ENCODE peak calls at places on chromosomes 4 and X, in seven cellular contexts. One of them, this sample, is unnamed.

GRCh38 chrX:119942831-119943184 is 743 bp downstream of the NKAP start:
- DNase-seq in NB4: no peak
- DNase-seq in fibroblast of mammary gland: no peak
- DNase-seq in BE2C: no peak
- DNase-seq in mesothelial cell of epicardium: no peak
- DNase-seq in RWPE1: peak
- DNase-seq in stomach: no peak
- DNase-seq in this sample: no peak

GRCh38 chr4:80094191-80094590 is 21.2 kb upstream of the ANTXR2 start:
- DNase-seq in BE2C: no peak
- DNase-seq in mesothelial cell of epicardium: no peak
- DNase-seq in fibroblast of mammary gland: peak
- DNase-seq in NB4: no peak
- DNase-seq in stomach: no peak
- DNase-seq in RWPE1: no peak
- DNase-seq in this sample: no peak

GRCh38 chrX:105635794-105636193 is 186.5 kb upstream of the NRK start:
- DNase-seq in BE2C: no peak
- DNase-seq in stomach: no peak
- DNase-seq in NB4: no peak
- DNase-seq in fibroblast of mammary gland: no peak
- DNase-seq in RWPE1: no peak
- DNase-seq in mesothelial cell of epicardium: no peak
- DNase-seq in this sample: no peak

GRCh38 chrX:19924285-19924684 is 36.9 kb upstream of the SH3KBP1 start:
- DNase-seq in NB4: peak
- DNase-seq in RWPE1: no peak
- DNase-seq in fibroblast of mammary gland: no peak
- DNase-seq in stomach: no peak
- DNase-seq in BE2C: no peak
- DNase-seq in mesothelial cell of epicardium: no peak
- DNase-seq in this sample: no peak

GRCh38 chr4:26867914-26868684 is 7.5 kb downstream of the STIM2 start:
- DNase-seq in stomach: no peak
- DNase-seq in mesothelial cell of epicardium: no peak
- DNase-seq in NB4: no peak
- DNase-seq in BE2C: no peak
- DNase-seq in fibroblast of mammary gland: no peak
- DNase-seq in RWPE1: no peak
- DNase-seq in this sample: no peak

GRCh38 chrX:5031792-5032191 is 1196.9 kb downstream of the NLGN4X start:
- DNase-seq in NB4: no peak
- DNase-seq in stomach: no peak
- DNase-seq in BE2C: no peak
- DNase-seq in fibroblast of mammary gland: no peak
- DNase-seq in mesothelial cell of epicardium: no peak
- DNase-seq in RWPE1: no peak
- DNase-seq in this sample: no peak

GRCh38 chrX:12949927-12950656 is 24.8 kb upstream of the TMSB4X start:
- DNase-seq in mesothelial cell of epicardium: no peak
- DNase-seq in fibroblast of mammary gland: peak
- DNase-seq in RWPE1: peak
- DNase-seq in stomach: peak
- DNase-seq in NB4: peak
- DNase-seq in BE2C: no peak
- DNase-seq in this sample: peak

GRCh38 chr4:165726831-165727230 is 146.2 kb upstream of the TLL1 start:
- DNase-seq in stomach: no peak
- DNase-seq in fibroblast of mammary gland: peak
- DNase-seq in RWPE1: no peak
- DNase-seq in BE2C: no peak
- DNase-seq in mesothelial cell of epicardium: no peak
- DNase-seq in NB4: no peak
- DNase-seq in this sample: no peak

GRCh38 chr4:108018038-108018883 is 28.6 kb downstream of the HADH start:
- DNase-seq in NB4: peak
- DNase-seq in stomach: peak
- DNase-seq in RWPE1: peak
- DNase-seq in BE2C: peak
- DNase-seq in mesothelial cell of epicardium: peak
- DNase-seq in fibroblast of mammary gland: peak
- DNase-seq in this sample: peak

GRCh38 chr4:6705638-6706037 is 4.0 kb downstream of the MRFAP1L1 start:
- DNase-seq in NB4: no peak
- DNase-seq in RWPE1: no peak
- DNase-seq in BE2C: no peak
- DNase-seq in stomach: no peak
- DNase-seq in mesothelial cell of epicardium: no peak
- DNase-seq in fibroblast of mammary gland: no peak
- DNase-seq in this sample: no peak

GRCh38 chrX:154047266-154047665 is 27.6 kb upstream of the IRAK1 start:
- DNase-seq in fibroblast of mammary gland: no peak
- DNase-seq in NB4: no peak
- DNase-seq in BE2C: no peak
- DNase-seq in mesothelial cell of epicardium: no peak
- DNase-seq in stomach: no peak
- DNase-seq in RWPE1: no peak
- DNase-seq in this sample: no peak

GRCh38 chr4:9825049-9825448 is 43.6 kb downstream of the DRD5 start:
- DNase-seq in mesothelial cell of epicardium: no peak
- DNase-seq in stomach: no peak
- DNase-seq in RWPE1: no peak
- DNase-seq in NB4: no peak
- DNase-seq in BE2C: no peak
- DNase-seq in fibroblast of mammary gland: no peak
- DNase-seq in this sample: no peak

GRCh38 chr4:162959056-162959455 is 207.6 kb downstream of the NAF1 start:
- DNase-seq in BE2C: no peak
- DNase-seq in NB4: peak
- DNase-seq in RWPE1: no peak
- DNase-seq in stomach: peak
- DNase-seq in fibroblast of mammary gland: no peak
- DNase-seq in mesothelial cell of epicardium: no peak
- DNase-seq in this sample: peak

GRCh38 chrX:13669246-13669689 is 16.3 kb downstream of the TCEANC start:
- DNase-seq in stomach: peak
- DNase-seq in BE2C: no peak
- DNase-seq in NB4: peak
- DNase-seq in mesothelial cell of epicardium: peak
- DNase-seq in fibroblast of mammary gland: peak
- DNase-seq in RWPE1: peak
- DNase-seq in this sample: peak

GRCh38 chr4:27084685-27085356 is 224.2 kb downstream of the STIM2 start:
- DNase-seq in fibroblast of mammary gland: peak
- DNase-seq in BE2C: peak
- DNase-seq in stomach: peak
- DNase-seq in RWPE1: peak
- DNase-seq in NB4: peak
- DNase-seq in mesothelial cell of epicardium: peak
- DNase-seq in this sample: no peak

GRCh38 chr4:6900956-6901355 is 8.7 kb upstream of the TBC1D14 start:
- DNase-seq in NB4: no peak
- DNase-seq in fibroblast of mammary gland: no peak
- DNase-seq in stomach: peak
- DNase-seq in BE2C: no peak
- DNase-seq in mesothelial cell of epicardium: no peak
- DNase-seq in RWPE1: no peak
- DNase-seq in this sample: no peak

GRCh38 chr4:166293551-166293950 is 420.5 kb downstream of the TLL1 start:
- DNase-seq in RWPE1: no peak
- DNase-seq in BE2C: no peak
- DNase-seq in stomach: no peak
- DNase-seq in NB4: no peak
- DNase-seq in mesothelial cell of epicardium: no peak
- DNase-seq in fibroblast of mammary gland: no peak
- DNase-seq in this sample: no peak

GRCh38 chrX:77572322-77572721 is 125.1 kb downstream of the FGF16 start:
- DNase-seq in RWPE1: peak
- DNase-seq in NB4: no peak
- DNase-seq in fibroblast of mammary gland: peak
- DNase-seq in mesothelial cell of epicardium: no peak
- DNase-seq in BE2C: no peak
- DNase-seq in stomach: no peak
- DNase-seq in this sample: no peak

GRCh38 chrX:9071031-9071650 is 37.2 kb upstream of the FAM9B start:
- DNase-seq in mesothelial cell of epicardium: no peak
- DNase-seq in stomach: no peak
- DNase-seq in BE2C: no peak
- DNase-seq in RWPE1: no peak
- DNase-seq in fibroblast of mammary gland: peak
- DNase-seq in NB4: no peak
- DNase-seq in this sample: no peak

GRCh38 chr4:54898163-54898562 is 227.2 kb downstream of the KDR start:
- DNase-seq in fibroblast of mammary gland: no peak
- DNase-seq in RWPE1: no peak
- DNase-seq in stomach: no peak
- DNase-seq in NB4: no peak
- DNase-seq in mesothelial cell of epicardium: no peak
- DNase-seq in BE2C: no peak
- DNase-seq in this sample: no peak

GRCh38 chr4:83010522-83011318 is at the start of gene LIN54:
- DNase-seq in mesothelial cell of epicardium: peak
- DNase-seq in BE2C: peak
- DNase-seq in fibroblast of mammary gland: peak
- DNase-seq in NB4: peak
- DNase-seq in stomach: peak
- DNase-seq in RWPE1: peak
- DNase-seq in this sample: peak

GRCh38 chr4:174681723-174682300 is 147.2 kb downstream of the GLRA3 start:
- DNase-seq in RWPE1: peak
- DNase-seq in NB4: no peak
- DNase-seq in mesothelial cell of epicardium: no peak
- DNase-seq in BE2C: no peak
- DNase-seq in stomach: no peak
- DNase-seq in fibroblast of mammary gland: peak
- DNase-seq in this sample: no peak

GRCh38 chrX:28108186-28108945 is 127.1 kb upstream of the DCAF8L1 start:
- DNase-seq in fibroblast of mammary gland: no peak
- DNase-seq in mesothelial cell of epicardium: no peak
- DNase-seq in BE2C: no peak
- DNase-seq in stomach: no peak
- DNase-seq in NB4: no peak
- DNase-seq in RWPE1: no peak
- DNase-seq in this sample: no peak

GRCh38 chr4:153447175-153447887 is 18.8 kb upstream of the TMEM131L start:
- DNase-seq in fibroblast of mammary gland: peak
- DNase-seq in RWPE1: no peak
- DNase-seq in BE2C: no peak
- DNase-seq in mesothelial cell of epicardium: no peak
- DNase-seq in stomach: no peak
- DNase-seq in NB4: no peak
- DNase-seq in this sample: no peak

GRCh38 chrX:154354013-154354412 is 20.4 kb downstream of the FLNA start:
- DNase-seq in mesothelial cell of epicardium: no peak
- DNase-seq in fibroblast of mammary gland: no peak
- DNase-seq in stomach: no peak
- DNase-seq in BE2C: no peak
- DNase-seq in NB4: no peak
- DNase-seq in RWPE1: no peak
- DNase-seq in this sample: no peak

GRCh38 chrX:37350034-37350365 is 836 bp downstream of the PRRG1 start:
- DNase-seq in fibroblast of mammary gland: peak
- DNase-seq in RWPE1: no peak
- DNase-seq in stomach: no peak
- DNase-seq in BE2C: no peak
- DNase-seq in NB4: no peak
- DNase-seq in mesothelial cell of epicardium: no peak
- DNase-seq in this sample: no peak

GRCh38 chrX:53474707-53475106 is 40.5 kb upstream of the HSD17B10 start:
- DNase-seq in fibroblast of mammary gland: no peak
- DNase-seq in BE2C: no peak
- DNase-seq in NB4: peak
- DNase-seq in stomach: no peak
- DNase-seq in mesothelial cell of epicardium: no peak
- DNase-seq in RWPE1: no peak
- DNase-seq in this sample: no peak

GRCh38 chr4:179492260-179492844 is 2050.1 kb upstream of the AGA start:
- DNase-seq in fibroblast of mammary gland: no peak
- DNase-seq in NB4: no peak
- DNase-seq in mesothelial cell of epicardium: no peak
- DNase-seq in stomach: no peak
- DNase-seq in BE2C: no peak
- DNase-seq in RWPE1: no peak
- DNase-seq in this sample: no peak

GRCh38 chrX:29535212-29536162 is 679.9 kb upstream of the MAGEB2 start:
- DNase-seq in NB4: no peak
- DNase-seq in fibroblast of mammary gland: peak
- DNase-seq in RWPE1: peak
- DNase-seq in stomach: no peak
- DNase-seq in mesothelial cell of epicardium: no peak
- DNase-seq in BE2C: no peak
- DNase-seq in this sample: no peak

GRCh38 chr4:177667687-177668086 is 225.4 kb upstream of the AGA start:
- DNase-seq in BE2C: no peak
- DNase-seq in RWPE1: no peak
- DNase-seq in mesothelial cell of epicardium: no peak
- DNase-seq in fibroblast of mammary gland: no peak
- DNase-seq in stomach: no peak
- DNase-seq in NB4: no peak
- DNase-seq in this sample: peak
- TF ChIP-seq CTCF in BE2C: peak
- TF ChIP-seq CTCF in RWPE1: peak
- TF ChIP-seq CTCF in mesothelial cell of epicardium: no peak
- TF ChIP-seq CTCF in fibroblast of mammary gland: peak
- TF ChIP-seq CTCF in stomach: no peak
- TF ChIP-seq CTCF in NB4: no peak
- TF ChIP-seq CTCF in this sample: no peak

GRCh38 chrX:41457618-41458192 is 10.6 kb downstream of the NYX start:
- DNase-seq in RWPE1: no peak
- DNase-seq in NB4: peak
- DNase-seq in BE2C: no peak
- DNase-seq in stomach: no peak
- DNase-seq in mesothelial cell of epicardium: no peak
- DNase-seq in fibroblast of mammary gland: no peak
- DNase-seq in this sample: no peak
- TF ChIP-seq CTCF in RWPE1: no peak
- TF ChIP-seq CTCF in NB4: peak
- TF ChIP-seq CTCF in BE2C: peak
- TF ChIP-seq CTCF in stomach: no peak
- TF ChIP-seq CTCF in mesothelial cell of epicardium: no peak
- TF ChIP-seq CTCF in fibroblast of mammary gland: peak
- TF ChIP-seq CTCF in this sample: no peak

GRCh38 chr4:183448436-183448835 is 4.0 kb downstream of the CDKN2AIP start:
- DNase-seq in stomach: no peak
- DNase-seq in BE2C: no peak
- DNase-seq in RWPE1: no peak
- DNase-seq in fibroblast of mammary gland: peak
- DNase-seq in NB4: no peak
- DNase-seq in mesothelial cell of epicardium: no peak
- DNase-seq in this sample: no peak
- TF ChIP-seq CTCF in stomach: no peak
- TF ChIP-seq CTCF in BE2C: no peak
- TF ChIP-seq CTCF in RWPE1: no peak
- TF ChIP-seq CTCF in fibroblast of mammary gland: no peak
- TF ChIP-seq CTCF in NB4: no peak
- TF ChIP-seq CTCF in mesothelial cell of epicardium: no peak
- TF ChIP-seq CTCF in this sample: no peak

DNA sequence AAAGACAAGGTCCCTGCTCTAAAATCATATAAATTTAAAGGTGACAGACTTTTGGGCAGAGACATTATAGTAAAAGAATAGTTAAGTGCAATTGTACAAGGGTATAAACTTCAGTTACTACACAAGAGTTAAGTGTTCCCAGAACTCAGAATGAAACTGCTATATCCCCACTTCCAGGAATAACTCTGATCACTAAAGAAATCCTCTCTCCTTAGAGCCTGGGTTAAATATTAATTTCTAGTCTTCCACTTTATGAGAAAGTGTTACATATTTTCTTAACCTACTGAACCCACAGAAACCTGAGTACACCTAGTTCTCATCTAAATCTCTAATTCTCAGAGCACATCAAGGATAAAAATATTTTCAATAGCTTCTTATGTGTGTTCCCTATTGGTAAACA is 99.1 kb upstream of the USP38 start:
- DNase-seq in RWPE1: no peak
- DNase-seq in mesothelial cell of epicardium: no peak
- DNase-seq in BE2C: no peak
- DNase-seq in NB4: no peak
- DNase-seq in stomach: no peak
- DNase-seq in fibroblast of mammary gland: no peak
- DNase-seq in this sample: no peak
- TF ChIP-seq CTCF in RWPE1: no peak
- TF ChIP-seq CTCF in mesothelial cell of epicardium: no peak
- TF ChIP-seq CTCF in BE2C: no peak
- TF ChIP-seq CTCF in NB4: no peak
- TF ChIP-seq CTCF in stomach: no peak
- TF ChIP-seq CTCF in fibroblast of mammary gland: no peak
- TF ChIP-seq CTCF in this sample: no peak

This sample was measured in Calu3.